ENCODE peak calls at places on chromosomes 5 and 9, in seven cellular contexts. I is GM12878, K is PC-9, E is hepatocyte, F is mesenchymal stem cell, J is K562, G is HCT116. N is an unnamed sample. For H3K4me1, the result is how much of the 10 kb centered on the place peaks cover.

GRCh38 chr5:150079655-150080461 is 6.5 kb downstream of the CSF1R start:
- DNase-seq in I (no peak), K (no peak), E (no peak), F (no peak), J (no peak), G (no peak), N (no peak)

GRCh38 chr5:140175367-140176027 is 509 bp downstream of the CYSTM1 start:
- DNase-seq in I (no peak), K (peak), E (peak), F (peak), J (peak), G (no peak), N (peak)

GRCh38 chr9:68780735-68781134 is 75.7 kb downstream of the PIP5K1B start:
- DNase-seq in I (no peak), K (no peak), E (peak), F (no peak), J (no peak), G (no peak), N (peak)

GRCh38 chr9:72134801-72135200 is 14.4 kb upstream of the GDA start:
- DNase-seq in I (no peak), K (no peak), E (no peak), F (no peak), J (no peak), G (no peak), N (no peak)

GRCh38 chr5:140806834-140807775 is at the start of gene PCDHA4:
- DNase-seq in I (no peak), K (no peak), E (peak), F (peak), J (peak), G (no peak), N (no peak)

GRCh38 chr5:177094224-177095087 is 7.7 kb downstream of the FGFR4 start:
- DNase-seq in I (no peak), K (no peak), E (peak), F (peak), J (no peak), G (no peak), N (no peak)

GRCh38 chr9:92406506-92406905 is 2.1 kb upstream of the OGN start:
- DNase-seq in I (peak), K (no peak), E (peak), F (peak), J (no peak), G (no peak), N (peak)

GRCh38 chr5:6877986-6878828 is 165.0 kb downstream of the TENT4A start:
- DNase-seq in I (no peak), K (no peak), E (no peak), F (no peak), J (no peak), G (no peak), N (no peak)

GRCh38 chr5:11955386-11955785 is 51.1 kb upstream of the CTNND2 start:
- DNase-seq in I (no peak), K (no peak), E (no peak), F (peak), J (no peak), G (no peak), N (peak)

GRCh38 chr5:95993261-95993660 is 31.6 kb upstream of the ELL2 start:
- DNase-seq in I (no peak), K (no peak), E (no peak), F (no peak), J (peak), G (no peak), N (no peak)

GRCh38 chr5:95993776-95994175 is 32.1 kb upstream of the ELL2 start:
- DNase-seq in I (no peak), K (no peak), E (no peak), F (no peak), J (no peak), G (no peak), N (no peak)

GRCh38 chr5:95995947-95996489 is 34.4 kb upstream of the ELL2 start:
- DNase-seq in I (no peak), K (no peak), E (no peak), F (no peak), J (no peak), G (no peak), N (no peak)

GRCh38 chr5:96000308-96000707 is 38.7 kb upstream of the ELL2 start:
- DNase-seq in I (no peak), K (no peak), E (no peak), F (no peak), J (no peak), G (no peak), N (no peak)

GRCh38 chr5:95996904-95997751 is 35.5 kb upstream of the ELL2 start:
- DNase-seq in I (no peak), K (no peak), E (no peak), F (no peak), J (no peak), G (no peak), N (no peak)
- H3K4me1 ChIP-seq in I (under half), K (under half), E (under half), F (under half), J (under half), G (under half), N (under half)

GRCh38 chr5:83368317-83368716 is 103.2 kb upstream of the VCAN start:
- DNase-seq in I (no peak), K (no peak), E (no peak), F (peak), J (no peak), G (peak), N (peak)
- H2AFZ ChIP-seq in I (no peak), K (no peak), E (no peak), F (no peak), J (no peak), G (no peak), N (no peak)

DNA sequence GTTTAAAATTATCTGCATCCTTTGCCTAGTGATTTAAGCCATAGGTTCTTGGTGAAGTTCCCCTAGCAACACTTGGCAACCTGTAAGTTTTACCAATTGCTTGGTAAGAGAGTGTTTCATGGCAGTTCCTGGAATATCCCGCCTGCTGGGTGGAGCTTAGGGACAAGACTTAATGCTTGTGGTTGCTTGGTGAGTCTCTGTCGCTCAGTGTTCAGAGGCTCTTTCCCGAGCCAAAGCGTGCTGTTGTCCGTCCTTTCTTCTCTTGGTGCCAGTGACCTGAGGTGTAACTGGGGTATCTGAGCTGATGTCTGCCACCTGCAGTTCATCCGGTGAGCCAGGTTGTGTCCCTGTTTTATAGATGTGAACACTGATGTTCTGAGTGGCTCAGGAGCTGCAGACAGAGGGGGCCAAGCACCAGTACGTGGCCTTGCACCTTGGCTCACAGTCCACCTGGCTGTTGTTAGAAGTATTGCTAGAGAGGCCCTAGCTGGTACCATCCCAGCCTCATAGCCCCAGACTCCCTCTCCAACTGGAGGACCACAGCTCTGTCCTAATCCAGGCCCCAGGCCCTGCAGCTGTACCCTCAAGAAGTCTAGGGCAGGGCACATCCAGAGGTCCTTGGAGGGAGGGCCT is 16.1 kb downstream of the PHF2 start:
- DNase-seq in I (no peak), K (no peak), E (no peak), F (no peak), J (no peak), G (peak), N (no peak)
- H3K4me1 ChIP-seq in I (under half), K (under half), E (under half), F (under half), J (under half), G (under half), N (under half)

GRCh38 chr5:93303291-93303691 is 277.7 kb downstream of the NR2F1-AS1 start:
- DNase-seq in I (no peak), K (no peak), E (no peak), F (no peak), J (no peak), G (no peak), N (peak)
- H2AFZ ChIP-seq in I (no peak), K (no peak), E (no peak), F (no peak), J (no peak), G (no peak), N (no peak)

GRCh38 chr5:133931546-133931945 is 36.9 kb downstream of the C5orf15 start:
- DNase-seq in I (no peak), K (no peak), E (no peak), F (no peak), J (no peak), G (no peak), N (no peak)

GRCh38 chr5:133928690-133929393 is 39.6 kb downstream of the C5orf15 start:
- DNase-seq in I (no peak), K (no peak), E (no peak), F (no peak), J (no peak), G (no peak), N (no peak)

GRCh38 chr5:133930061-133930823 is 38.2 kb downstream of the C5orf15 start:
- DNase-seq in I (no peak), K (no peak), E (no peak), F (no peak), J (peak), G (no peak), N (peak)

GRCh38 chr5:133932441-133933168 is 35.8 kb downstream of the C5orf15 start:
- DNase-seq in I (no peak), K (no peak), E (no peak), F (no peak), J (peak), G (no peak), N (no peak)

GRCh38 chr5:133930824-133931111 is 37.7 kb downstream of the C5orf15 start:
- DNase-seq in I (no peak), K (no peak), E (no peak), F (no peak), J (no peak), G (no peak), N (no peak)
- H3K4me1 ChIP-seq in I (half or more), K (under half), E (under half), F (under half), J (half or more), G (under half), N (under half)

DNA sequence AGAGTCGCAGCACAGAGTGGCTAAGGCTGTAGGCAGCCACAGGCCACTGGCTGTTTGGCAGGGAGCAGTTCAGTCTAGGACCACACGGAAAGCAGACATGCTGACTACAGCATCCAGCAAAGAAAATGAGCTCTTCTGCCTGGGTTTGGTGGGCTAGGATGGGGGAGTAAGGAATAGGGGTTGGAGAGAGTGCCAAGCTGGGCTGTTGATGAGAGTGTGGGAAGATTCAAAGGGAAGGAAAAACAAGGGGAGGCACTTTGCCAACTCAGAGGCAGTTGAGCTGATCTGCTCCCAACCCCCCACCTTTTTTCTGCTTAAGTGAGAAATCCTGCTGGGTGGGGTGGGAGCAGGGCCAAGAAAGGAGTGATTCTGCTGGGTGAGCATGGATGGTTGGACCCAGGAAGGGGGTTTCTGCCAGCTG is 35.9 kb downstream of the SVEP1 start:
- DNase-seq in I (no peak), K (no peak), E (no peak), F (peak), J (no peak), G (no peak), N (peak)
- H2AFZ ChIP-seq in I (no peak), K (no peak), E (no peak), F (no peak), J (no peak), G (no peak), N (no peak)

N was measured in fibroblast of lung.